ENCODE peak calls at places on chromosomes 7 and 10, in ten cellular contexts. E, T, O, H, Z, M, R, G, L and K are unnamed samples.
A peak's percentile ranks its signal among the peaks of the same experiment; 100 is the strongest.

GRCh38 chr10:110209926-110210662 is 2.7 kb downstream of the MXI1 start:
- DNase-seq in E (peak; percentile 56), T (no peak), O (peak; percentile 60), H (peak; percentile 62), Z (peak; percentile 44), M (peak; percentile 28), R (peak; percentile 40), G (peak; percentile 57), L (peak; percentile 82), K (peak; percentile 49)

GRCh38 chr7:141045842-141046630 is 27.8 kb upstream of the TMEM178B start:
- DNase-seq in E (no peak), T (no peak), O (no peak), H (no peak), Z (peak; percentile 88), M (no peak), R (no peak), G (no peak), L (peak; percentile 60), K (no peak)

GRCh38 chr10:125964558-125964957 is 68.2 kb downstream of the FANK1 start:
- DNase-seq in E (no peak), T (no peak), O (no peak), H (no peak), Z (no peak), M (no peak), R (no peak), G (no peak), L (no peak), K (no peak)

GRCh38 chr7:91565499-91566331 is 301.5 kb downstream of the FZD1 start:
- DNase-seq in E (no peak), T (no peak), O (no peak), H (no peak), Z (no peak), M (no peak), R (no peak), G (no peak), L (peak; percentile 53), K (no peak)

GRCh38 chr10:20276127-20276979 is 460.1 kb downstream of the PLXDC2 start:
- DNase-seq in E (no peak), T (no peak), O (no peak), H (no peak), Z (no peak), M (peak; percentile 10), R (no peak), G (no peak), L (no peak), K (no peak)

GRCh38 chr7:130899638-130900401 is 165.8 kb upstream of the KLF14 start:
- DNase-seq in E (no peak), T (no peak), O (no peak), H (no peak), Z (peak; percentile 16), M (no peak), R (no peak), G (no peak), L (peak; percentile 23), K (no peak)

GRCh38 chr7:9082203-9082602 is 648.8 kb downstream of the NXPH1 start:
- DNase-seq in E (no peak), T (no peak), O (no peak), H (no peak), Z (no peak), M (no peak), R (no peak), G (no peak), L (no peak), K (no peak)

GRCh38 chr7:14368285-14368684 is 378.8 kb upstream of the ETV1 start:
- DNase-seq in E (no peak), T (no peak), O (no peak), H (no peak), Z (no peak), M (no peak), R (no peak), G (no peak), L (peak; percentile 19), K (no peak)

GRCh38 chr7:150923802-150924201 is 54.3 kb downstream of the KCNH2 start:
- DNase-seq in E (no peak), T (no peak), O (no peak), H (no peak), Z (no peak), M (no peak), R (no peak), G (no peak), L (no peak), K (no peak)

GRCh38 chr10:10007972-10008371 is 1009.7 kb upstream of the CELF2 start:
- DNase-seq in E (no peak), T (peak; percentile 54), O (no peak), H (no peak), Z (no peak), M (no peak), R (no peak), G (no peak), L (no peak), K (peak; percentile 14)

GRCh38 chr7:73541722-73542121 is 15.8 kb downstream of the BCL7B start:
- DNase-seq in E (no peak), T (no peak), O (no peak), H (no peak), Z (no peak), M (no peak), R (no peak), G (no peak), L (no peak), K (no peak)

GRCh38 chr7:31651800-31652326 is 35.2 kb upstream of the PPP1R17 start:
- DNase-seq in E (no peak), T (no peak), O (no peak), H (no peak), Z (no peak), M (no peak), R (no peak), G (no peak), L (no peak), K (no peak)

GRCh38 chr7:36420307-36420706 is 30.6 kb downstream of the ANLN start:
- DNase-seq in E (no peak), T (no peak), O (no peak), H (no peak), Z (no peak), M (no peak), R (no peak), G (no peak), L (no peak), K (no peak)